ENCODE peak calls at places on chromosomes 13 and 19, in eight cellular contexts. L is effector CD4-positive, alpha-beta T cell; T is stimulated activated CD8-positive, alpha-beta memory T cell treated with anti-CD3 and anti-CD28 coated beads, Interleukin-2, amount 100 ng/mL, for 48 hours; O is astrocyte; G is activated T-helper 1 cell treated with anti-CD3 and anti-CD28 coated beads, Interleukin-2, amount 50 U/mL, for 16 hours; Q is BE2C; E is AG04450; S is GM03348. B is an unnamed sample.
A peak's percentile ranks its signal among the peaks of the same experiment; 100 is the strongest.

GRCh38 chr19:7366701-7367420 is 18.1 kb downstream of the ARHGEF18 start:
- DNase-seq in L (no peak), T (no peak), O (peak; percentile 26), G (no peak), Q (no peak), E (no peak), S (no peak), B (peak; percentile 29)

GRCh38 chr19:23249911-23250649 is at the start of gene ZNF724:
- DNase-seq in L (peak; percentile 85), T (peak; percentile 78), O (peak; percentile 98), G (peak; percentile 69), Q (peak; percentile 94), E (peak; percentile 94), S (peak; percentile 96), B (peak; percentile 97)

GRCh38 chr19:41376241-41376997 is at the start of gene TMEM91:
- DNase-seq in L (no peak), T (no peak), O (no peak), G (no peak), Q (peak; percentile 51), E (no peak), S (peak; percentile 65), B (peak; percentile 38)

GRCh38 chr19:5913739-5914357 is at the start of gene CAPS:
- DNase-seq in L (no peak), T (no peak), O (peak; percentile 44), G (no peak), Q (peak; percentile 37), E (no peak), S (peak; percentile 67), B (no peak)

GRCh38 chr19:51921949-51922348 is 5.3 kb upstream of the ZNF613 start:
- DNase-seq in L (no peak), T (no peak), O (no peak), G (no peak), Q (no peak), E (no peak), S (no peak), B (no peak)

GRCh38 chr13:93080587-93080986 is 146.0 kb upstream of the GPC6 start:
- DNase-seq in L (no peak), T (no peak), O (peak; percentile 90), G (no peak), Q (peak; percentile 20), E (no peak), S (no peak), B (no peak)

GRCh38 chr19:1343026-1343425 is 40.7 kb upstream of the NDUFS7 start:
- DNase-seq in L (no peak), T (no peak), O (no peak), G (no peak), Q (no peak), E (no peak), S (no peak), B (no peak)

GRCh38 chr19:8456064-8456463 is 11.3 kb downstream of the HNRNPM start:
- DNase-seq in L (no peak), T (no peak), O (no peak), G (no peak), Q (peak; percentile 44), E (no peak), S (no peak), B (no peak)

GRCh38 chr19:42512743-42513304 is 15.5 kb downstream of the CEACAM1 start:
- DNase-seq in L (no peak), T (no peak), O (no peak), G (no peak), Q (no peak), E (no peak), S (no peak), B (no peak)

GRCh38 chr13:86840250-86841191 is 830.6 kb upstream of the SLITRK5 start:
- DNase-seq in L (no peak), T (no peak), O (no peak), G (no peak), Q (no peak), E (no peak), S (no peak), B (no peak)

B was measured in foreskin melanocyte.